ENCODE peak calls at places on chromosomes 12 and 14, in four cellular contexts. One of them, this sample, is unnamed.

GRCh38 chr12:132556801-132557200 is 53.6 kb downstream of the LRCOL1 start:
- DNase-seq in GM20000: no peak
- DNase-seq in WTC11: no peak
- DNase-seq in foreskin keratinocyte: no peak
- DNase-seq in this sample: no peak

GRCh38 chr14:105355049-105355575 is 40.6 kb downstream of the PACS2 start:
- DNase-seq in GM20000: no peak
- DNase-seq in WTC11: no peak
- DNase-seq in foreskin keratinocyte: no peak
- DNase-seq in this sample: no peak

GRCh38 chr12:83261998-83262397 is 575.3 kb downstream of the TMTC2 start:
- DNase-seq in foreskin keratinocyte: no peak
- DNase-seq in GM20000: no peak
- DNase-seq in WTC11: no peak
- DNase-seq in this sample: no peak

GRCh38 chr12:753401-754237 is 1.2 kb downstream of the WNK1 start:
- DNase-seq in GM20000: peak; percentile 51
- DNase-seq in foreskin keratinocyte: peak; percentile 9
- DNase-seq in WTC11: peak; percentile 59
- DNase-seq in this sample: peak; percentile 45

GRCh38 chr12:94149781-94150482 is 1.6 kb downstream of the PLXNC1 start:
- DNase-seq in foreskin keratinocyte: no peak
- DNase-seq in WTC11: peak; percentile 52
- DNase-seq in GM20000: peak; percentile 68
- DNase-seq in this sample: peak; percentile 42

GRCh38 chr12:96094201-96094600 is 58.8 kb upstream of the LTA4H start:
- DNase-seq in foreskin keratinocyte: peak; percentile 87
- DNase-seq in WTC11: peak; percentile 42
- DNase-seq in GM20000: no peak
- DNase-seq in this sample: no peak

GRCh38 chr12:65313704-65314317 is 35.3 kb downstream of the MSRB3 start:
- DNase-seq in foreskin keratinocyte: peak; percentile 34
- DNase-seq in GM20000: no peak
- DNase-seq in WTC11: no peak
- DNase-seq in this sample: no peak

GRCh38 chr12:132244724-132245295 is 84.6 kb downstream of the GALNT9 start:
- DNase-seq in WTC11: no peak
- DNase-seq in GM20000: no peak
- DNase-seq in foreskin keratinocyte: no peak
- DNase-seq in this sample: no peak

GRCh38 chr12:101945361-101946232 is 68.2 kb downstream of the DRAM1 start:
- DNase-seq in WTC11: no peak
- DNase-seq in foreskin keratinocyte: no peak
- DNase-seq in GM20000: no peak
- DNase-seq in this sample: no peak

DNA sequence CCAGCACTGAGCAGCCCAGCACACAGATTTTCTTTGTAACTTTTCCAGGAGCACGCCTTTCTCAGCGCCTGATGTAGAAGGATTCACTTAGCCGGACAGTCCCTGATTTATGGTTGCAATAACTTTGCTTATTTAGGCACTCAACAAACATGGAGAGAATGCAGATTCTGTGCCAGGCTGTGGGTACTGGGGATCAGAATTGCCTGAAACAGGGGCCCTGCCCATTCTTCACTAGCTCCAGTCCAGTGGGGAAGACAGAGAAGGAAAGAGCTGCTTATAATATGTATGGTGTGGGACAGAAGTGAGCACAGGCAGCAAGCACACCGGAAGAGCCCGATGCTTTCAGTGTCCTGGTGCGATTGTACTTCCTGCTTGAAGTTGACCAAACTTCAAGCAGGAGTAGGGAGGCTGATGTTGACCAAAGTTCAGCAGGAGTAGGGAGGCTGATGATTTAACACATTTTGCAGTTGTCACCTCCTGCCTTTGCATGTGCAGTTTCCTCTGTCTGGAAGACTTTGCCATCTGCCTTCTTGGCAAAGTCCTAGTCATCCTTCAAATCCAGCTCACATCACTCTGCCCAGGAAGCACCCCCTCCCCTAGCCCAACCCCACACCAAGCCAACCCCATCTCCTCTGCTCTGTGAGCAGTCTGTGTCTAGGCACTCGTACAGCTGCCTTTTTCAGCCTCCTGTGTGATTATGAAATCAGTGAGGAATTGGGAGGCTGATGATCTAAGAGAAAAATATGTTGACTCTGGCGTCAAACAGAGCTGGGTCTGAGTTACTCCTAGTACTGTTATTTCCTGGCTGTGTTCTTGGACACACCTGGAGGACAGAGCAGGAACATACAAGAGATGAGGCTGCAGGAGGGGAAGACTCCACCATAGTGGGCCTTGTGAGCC is 12.0 kb upstream of the PRIMA1 start:
- DNase-seq in foreskin keratinocyte: peak; percentile 8
- DNase-seq in GM20000: no peak
- DNase-seq in WTC11: no peak
- DNase-seq in this sample: no peak
- TF ChIP-seq CTCF in foreskin keratinocyte: no peak
- TF ChIP-seq CTCF in GM20000: no peak
- TF ChIP-seq CTCF in WTC11: no peak
- TF ChIP-seq CTCF in this sample: no peak

GRCh38 chr12:124510301-124510970 is 57.0 kb downstream of the NCOR2 start:
- DNase-seq in foreskin keratinocyte: no peak
- DNase-seq in GM20000: no peak
- DNase-seq in WTC11: peak; percentile 46
- DNase-seq in this sample: no peak
- TF ChIP-seq CTCF in foreskin keratinocyte: peak; percentile 59
- TF ChIP-seq CTCF in GM20000: no peak
- TF ChIP-seq CTCF in WTC11: no peak
- TF ChIP-seq CTCF in this sample: no peak

GRCh38 chr12:12356886-12357696 is at the start of gene BORCS5:
- DNase-seq in WTC11: peak; percentile 98
- DNase-seq in foreskin keratinocyte: peak; percentile 87
- DNase-seq in GM20000: peak; percentile 96
- DNase-seq in this sample: peak; percentile 96
- TF ChIP-seq CTCF in WTC11: no peak
- TF ChIP-seq CTCF in foreskin keratinocyte: peak; percentile 57
- TF ChIP-seq CTCF in GM20000: no peak
- TF ChIP-seq CTCF in this sample: peak; percentile 29

GRCh38 chr14:87524011-87524410 is 469.0 kb downstream of the GALC start:
- DNase-seq in GM20000: no peak
- DNase-seq in WTC11: no peak
- DNase-seq in foreskin keratinocyte: no peak
- DNase-seq in this sample: no peak

GRCh38 chr14:87522575-87522974 is 470.4 kb downstream of the GALC start:
- DNase-seq in foreskin keratinocyte: peak; percentile 64
- DNase-seq in WTC11: peak; percentile 57
- DNase-seq in GM20000: no peak
- DNase-seq in this sample: no peak
- TF ChIP-seq CTCF in foreskin keratinocyte: peak; percentile 38
- TF ChIP-seq CTCF in WTC11: no peak
- TF ChIP-seq CTCF in GM20000: no peak
- TF ChIP-seq CTCF in this sample: no peak

DNA sequence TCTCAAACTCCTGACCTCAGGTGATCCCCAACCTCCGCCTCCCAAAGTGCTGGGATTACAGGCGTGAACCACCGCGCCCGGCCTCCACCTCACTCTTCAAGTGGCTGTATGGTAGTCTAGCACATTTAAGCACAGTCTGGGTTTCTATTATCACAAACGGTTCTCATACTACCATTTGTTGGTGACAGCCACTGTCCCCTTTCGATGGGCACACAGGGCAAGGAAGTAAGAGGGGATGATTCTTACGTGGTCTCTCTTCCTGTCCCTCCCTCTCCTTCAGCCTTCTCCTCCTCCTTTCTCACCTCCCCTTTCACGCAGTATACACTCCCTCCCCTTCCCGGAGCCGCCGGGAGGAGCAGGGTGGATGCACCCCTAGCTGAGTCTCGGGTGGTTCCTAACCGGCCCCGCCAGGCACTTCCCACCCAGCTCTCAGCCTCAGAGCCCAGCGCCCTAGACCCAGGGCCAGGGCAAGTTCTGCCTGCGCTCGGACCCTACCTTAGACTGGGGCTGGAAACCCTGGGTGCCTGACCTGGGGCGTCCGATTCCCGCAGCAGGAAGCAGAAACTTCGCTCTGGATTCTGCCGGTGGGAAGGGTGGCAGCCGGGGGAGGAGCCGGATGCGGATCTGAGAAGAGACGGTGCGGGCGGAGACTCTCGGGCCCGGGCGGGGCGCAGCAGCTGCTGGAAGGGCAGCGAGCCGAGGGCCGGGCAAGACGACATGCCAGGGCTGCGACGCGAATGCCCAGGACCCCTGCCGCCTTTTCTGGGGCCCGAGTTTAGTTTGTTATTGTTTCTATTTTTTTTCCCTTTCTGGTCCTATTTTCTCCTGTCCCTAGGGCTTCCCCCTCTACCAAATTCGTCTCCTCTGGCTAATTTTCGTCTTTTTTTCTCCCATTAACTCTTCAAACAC is at the start of gene TEP1:
- DNase-seq in GM20000: peak; percentile 74
- DNase-seq in foreskin keratinocyte: peak; percentile 87
- DNase-seq in WTC11: peak; percentile 80
- DNase-seq in this sample: peak; percentile 80
- TF ChIP-seq CTCF in GM20000: no peak
- TF ChIP-seq CTCF in foreskin keratinocyte: peak; percentile 3
- TF ChIP-seq CTCF in WTC11: no peak
- TF ChIP-seq CTCF in this sample: no peak